ENCODE peak calls at places on chromosomes 2 and 18, in five cellular contexts. D is choroid plexus epithelial cell, A is AG04450, Q is aorta, K is HCT116. F is an unnamed sample.
A peak's percentile ranks its signal among the peaks of the same experiment; 100 is the strongest.

GRCh38 chr2:238728322-238729260 is 119.3 kb upstream of the TWIST2 start:
- DNase-seq in D (peak; percentile 48), A (peak; percentile 69), Q (peak; percentile 74), K (no peak), F (no peak)

GRCh38 chr18:42105382-42105781 is 150.3 kb downstream of the PIK3C3 start:
- DNase-seq in D (no peak), A (no peak), Q (no peak), K (no peak), F (no peak)

GRCh38 chr2:17257194-17257909 is 260.9 kb downstream of the RAD51AP2 start:
- DNase-seq in D (peak; percentile 17), A (no peak), Q (no peak), K (no peak), F (no peak)

GRCh38 chr2:25473758-25474335 is 132.1 kb upstream of the DNMT3A start:
- DNase-seq in D (peak; percentile 67), A (no peak), Q (no peak), K (no peak), F (peak; percentile 96)

GRCh38 chr2:56127773-56128170 is 56.0 kb upstream of the CCDC85A start:
- DNase-seq in D (no peak), A (no peak), Q (no peak), K (no peak), F (no peak)

GRCh38 chr2:83055338-83056010 is 1403.6 kb downstream of the SUCLG1 start:
- DNase-seq in D (peak; percentile 95), A (peak; percentile 47), Q (no peak), K (no peak), F (peak; percentile 81)

GRCh38 chr2:182862003-182862402 is 4.4 kb downstream of the FRZB start:
- DNase-seq in D (no peak), A (no peak), Q (peak; percentile 61), K (no peak), F (no peak)

GRCh38 chr2:240913810-240914644 is 7.9 kb downstream of the CROCC2 start:
- DNase-seq in D (peak; percentile 67), A (no peak), Q (peak; percentile 87), K (no peak), F (no peak)

GRCh38 chr2:176096986-176097819 is 2.4 kb upstream of the HOXD12 start:
- DNase-seq in D (peak; percentile 65), A (peak; percentile 10), Q (peak; percentile 62), K (peak; percentile 66), F (no peak)

GRCh38 chr2:99597616-99598015 is 107.8 kb upstream of the REV1 start:
- DNase-seq in D (no peak), A (no peak), Q (no peak), K (no peak), F (no peak)

GRCh38 chr2:152100961-152101360 is 2.1 kb upstream of the CACNB4 start:
- DNase-seq in D (no peak), A (no peak), Q (no peak), K (no peak), F (no peak)

GRCh38 chr2:152097291-152098032 is 1.4 kb downstream of the CACNB4 start:
- DNase-seq in D (peak; percentile 28), A (no peak), Q (no peak), K (peak; percentile 13), F (no peak)

GRCh38 chr2:152098798-152099654 is at the start of gene CACNB4:
- DNase-seq in D (peak; percentile 15), A (no peak), Q (peak; percentile 48), K (no peak), F (no peak)

GRCh38 chr2:152098033-152098797 is 629 bp downstream of the CACNB4 start:
- DNase-seq in D (peak; percentile 14), A (no peak), Q (peak; percentile 57), K (no peak), F (no peak)

GRCh38 chr2:152099655-152100050 is 809 bp upstream of the CACNB4 start:
- DNase-seq in D (no peak), A (no peak), Q (no peak), K (no peak), F (no peak)
- H3K4me3 ChIP-seq in D (no peak overlapping the region), A (peak overlapping the region; percentile 59), Q (peak overlapping the region; percentile 42), K (peak overlapping the region; percentile 58), F (peak overlapping the region; percentile 59)

GRCh38 chr2:44937688-44938240 is 3.7 kb upstream of the SIX3 start:
- DNase-seq in D (no peak), A (no peak), Q (no peak), K (peak; percentile 57), F (peak; percentile 77)
- H3K4me3 ChIP-seq in D (no peak overlapping the region), A (no peak overlapping the region), Q (no peak overlapping the region), K (peak overlapping the region; percentile 80), F (peak overlapping the region; percentile 100)

GRCh38 chr18:9831723-9832199 is 54.0 kb upstream of the TXNDC2 start:
- DNase-seq in D (no peak), A (no peak), Q (no peak), K (no peak), F (no peak)
- H3K4me3 ChIP-seq in D (no peak overlapping the region), A (no peak overlapping the region), Q (no peak overlapping the region), K (no peak overlapping the region), F (no peak overlapping the region)

DNA sequence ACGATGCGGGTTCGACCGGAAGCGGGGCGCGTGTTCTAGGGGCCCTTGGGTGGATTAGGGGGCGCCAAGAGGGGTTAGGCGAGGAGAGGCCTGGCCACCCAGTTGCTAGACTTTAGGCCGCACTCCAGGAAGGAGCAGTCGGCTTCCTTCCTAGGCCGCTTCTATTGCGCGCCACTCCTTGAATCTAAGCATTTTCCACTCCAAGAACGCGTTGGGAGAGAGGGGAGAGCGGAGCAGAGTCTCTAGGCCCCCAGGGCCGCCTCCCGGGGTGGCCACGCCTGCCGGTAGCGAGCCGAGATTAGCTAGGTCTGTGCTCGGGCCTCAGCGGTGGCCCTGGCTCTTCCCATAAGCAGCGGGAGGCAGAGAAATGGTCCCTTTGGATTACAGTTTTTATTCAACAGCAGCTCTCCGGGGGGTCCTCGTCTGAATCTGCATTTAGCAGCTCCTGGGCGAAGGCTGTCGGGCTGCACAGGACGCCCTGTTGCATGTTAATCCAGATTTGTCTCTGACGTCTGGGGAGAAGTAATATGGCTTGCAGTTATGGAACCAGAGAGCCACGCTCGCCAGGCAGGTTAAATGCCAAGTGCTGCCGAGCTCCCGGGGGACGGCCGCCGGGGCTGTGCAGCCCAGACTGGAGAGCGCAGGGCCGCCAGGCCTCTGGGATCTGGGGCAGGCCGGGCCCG is 11.4 kb downstream of the MEIS1 start:
- DNase-seq in D (peak; percentile 48), A (no peak), Q (peak; percentile 84), K (no peak), F (no peak)
- H3K4me3 ChIP-seq in D (peak overlapping the region; percentile 46), A (peak overlapping the region; percentile 91), Q (peak overlapping the region; percentile 51), K (no peak overlapping the region), F (peak overlapping the region; percentile 21)

GRCh38 chr2:110688594-110689091 is 10.8 kb upstream of the BUB1 start:
- DNase-seq in D (no peak), A (no peak), Q (no peak), K (no peak), F (no peak)
- H3K4me3 ChIP-seq in D (no peak overlapping the region), A (no peak overlapping the region), Q (no peak overlapping the region), K (no peak overlapping the region), F (no peak overlapping the region)

GRCh38 chr2:146235158-146235557 is 1609.7 kb upstream of the ACVR2A start:
- DNase-seq in D (no peak), A (no peak), Q (no peak), K (no peak), F (no peak)

GRCh38 chr2:146228659-146229058 is 1616.2 kb upstream of the ACVR2A start:
- DNase-seq in D (no peak), A (no peak), Q (no peak), K (no peak), F (no peak)

GRCh38 chr2:146227395-146228393 is 1617.1 kb upstream of the ACVR2A start:
- DNase-seq in D (no peak), A (no peak), Q (no peak), K (no peak), F (no peak)

GRCh38 chr2:146226077-146226476 is 1618.8 kb upstream of the ACVR2A start:
- DNase-seq in D (no peak), A (no peak), Q (no peak), K (no peak), F (no peak)

DNA sequence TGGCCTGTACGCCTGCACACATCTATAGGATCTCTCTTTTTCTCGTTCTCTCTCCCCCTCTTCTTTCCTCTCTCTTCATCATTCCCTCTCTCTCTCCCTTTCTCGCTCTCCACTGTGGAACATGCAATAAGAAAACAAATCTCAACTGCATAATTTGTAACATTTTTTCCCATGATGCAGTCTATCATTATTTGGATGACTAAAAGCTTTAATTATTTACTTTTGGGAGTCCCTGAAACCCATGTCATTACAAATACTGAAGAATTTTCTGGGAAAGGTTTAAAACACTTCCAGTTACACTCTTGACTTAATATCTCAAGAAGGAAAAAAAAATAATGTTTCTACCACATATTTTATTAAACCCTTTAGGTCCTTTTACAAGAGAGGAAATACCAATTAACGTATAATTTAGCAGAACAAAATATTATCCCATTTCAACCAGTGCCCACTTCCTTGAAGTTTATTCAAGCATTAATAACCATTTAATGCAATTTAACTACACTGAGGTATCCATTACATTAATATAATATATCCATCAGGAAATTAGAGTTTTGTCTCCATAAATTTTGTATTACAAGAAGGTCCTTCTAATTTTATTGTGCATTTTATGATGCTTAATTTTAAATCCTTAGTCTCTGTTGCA is 1615.2 kb upstream of the ACVR2A start:
- DNase-seq in D (no peak), A (no peak), Q (no peak), K (no peak), F (no peak)
- H3K4me3 ChIP-seq in D (no peak overlapping the region), A (no peak overlapping the region), Q (no peak overlapping the region), K (no peak overlapping the region), F (no peak overlapping the region)

GRCh38 chr18:79483971-79484491 is 88.3 kb downstream of the NFATC1 start:
- DNase-seq in D (no peak), A (no peak), Q (peak; percentile 36), K (no peak), F (no peak)

GRCh38 chr18:79485788-79486355 is 90.1 kb downstream of the NFATC1 start:
- DNase-seq in D (peak; percentile 89), A (peak; percentile 54), Q (peak; percentile 57), K (no peak), F (peak; percentile 48)

GRCh38 chr18:79486356-79487197 is 90.8 kb downstream of the NFATC1 start:
- DNase-seq in D (no peak), A (no peak), Q (peak; percentile 56), K (no peak), F (no peak)

GRCh38 chr18:79487198-79488165 is 91.8 kb downstream of the NFATC1 start:
- DNase-seq in D (no peak), A (no peak), Q (peak; percentile 47), K (no peak), F (no peak)

GRCh38 chr18:79484661-79485621 is 89.2 kb downstream of the NFATC1 start:
- DNase-seq in D (peak; percentile 97), A (peak; percentile 74), Q (peak; percentile 73), K (no peak), F (peak; percentile 96)
- H3K4me3 ChIP-seq in D (peak overlapping the region; percentile 40), A (no peak overlapping the region), Q (no peak overlapping the region), K (no peak overlapping the region), F (no peak overlapping the region)

DNA sequence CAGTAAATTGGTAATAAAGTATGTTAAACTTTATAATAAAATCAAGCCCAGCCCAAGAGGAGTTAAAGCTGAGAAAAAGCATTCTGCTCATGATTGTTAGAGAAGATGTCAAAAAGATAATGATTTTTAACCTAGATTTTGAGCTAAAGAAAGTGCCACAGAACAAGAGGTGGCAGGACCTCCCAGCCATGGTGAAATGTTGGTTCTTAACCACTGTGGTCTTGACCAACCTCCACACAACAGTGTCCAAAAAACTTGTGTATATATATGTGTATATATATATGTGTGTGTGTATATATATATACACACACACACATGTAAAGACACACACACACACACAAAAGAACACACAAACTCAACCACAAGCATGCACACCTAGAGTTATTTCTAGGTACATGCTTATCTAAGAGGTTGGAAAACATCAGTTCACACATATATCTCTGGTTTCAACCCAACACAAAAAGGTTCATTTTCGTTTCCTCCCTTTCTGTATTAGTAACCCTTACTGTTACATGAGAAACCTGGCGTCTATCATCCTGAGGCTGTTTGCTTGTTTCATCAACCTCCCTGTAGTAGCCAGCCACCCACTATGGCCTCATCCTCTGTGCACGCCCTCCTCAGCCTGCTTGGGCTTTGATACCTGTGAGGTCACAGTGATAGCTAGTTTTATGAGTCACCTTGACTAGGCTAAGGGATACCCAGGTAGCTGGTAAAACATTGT is 631.8 kb upstream of the ID2 start:
- DNase-seq in D (no peak), A (no peak), Q (no peak), K (no peak), F (no peak)
- H3K4me3 ChIP-seq in D (no peak overlapping the region), A (no peak overlapping the region), Q (no peak overlapping the region), K (no peak overlapping the region), F (no peak overlapping the region)